ENCODE peak calls at places on chromosomes 2 and 18, in five cellular contexts. Z is spleen; H is effector memory CD4-positive, alpha-beta T cell; Y is fibroblast of the aortic adventitia; D is psoas muscle. L is an unnamed sample.

GRCh38 chr18:43312891-43313290 is 35.6 kb upstream of the SYT4 start:
- DNase-seq in Z (no peak), Y (no peak), H (no peak), D (no peak), L (no peak)

GRCh38 chr2:96952016-96952750 is 34.2 kb downstream of the FAM178B start:
- DNase-seq in H (no peak), D (peak; percentile 30), Z (no peak), Y (no peak), L (no peak)

GRCh38 chr2:120758181-120759048 is 22.7 kb downstream of the GLI2 start:
- DNase-seq in Y (peak; percentile 95), Z (peak; percentile 73), D (peak; percentile 78), H (no peak), L (peak; percentile 78)

GRCh38 chr2:77910136-77910535 is 388.0 kb upstream of the LRRTM4 start:
- DNase-seq in D (no peak), Z (no peak), Y (no peak), H (no peak), L (no peak)

GRCh38 chr2:181008418-181008817 is 28.0 kb downstream of the UBE2E3 start:
- DNase-seq in H (no peak), Y (no peak), D (no peak), Z (no peak), L (no peak)

GRCh38 chr18:50013363-50014138 is 181.4 kb downstream of the MYO5B start:
- DNase-seq in D (no peak), Y (no peak), H (no peak), Z (no peak), L (peak; percentile 14)

GRCh38 chr2:222693837-222694236 is 22.4 kb downstream of the MOGAT1 start:
- DNase-seq in D (no peak), H (no peak), Y (peak; percentile 29), Z (no peak), L (peak; percentile 61)

GRCh38 chr2:191321861-191322662 is 76.9 kb downstream of the MYO1B start:
- DNase-seq in Y (peak; percentile 55), H (no peak), D (no peak), Z (no peak), L (peak; percentile 77)

GRCh38 chr2:232857158-232857563 is 12.9 kb upstream of the SNORC start:
- DNase-seq in H (no peak), Y (peak; percentile 43), Z (no peak), D (no peak), L (peak; percentile 56)

GRCh38 chr2:46125798-46126197 is 171.4 kb upstream of the EPAS1 start:
- DNase-seq in D (no peak), H (no peak), Y (no peak), Z (no peak), L (no peak)

GRCh38 chr2:11355194-11356053 is 11.0 kb upstream of the ROCK2 start:
- DNase-seq in H (no peak), D (no peak), Y (no peak), Z (no peak), L (no peak)

GRCh38 chr2:12766421-12766879 is 49.7 kb downstream of the TRIB2 start:
- DNase-seq in H (no peak), Y (peak; percentile 24), Z (no peak), D (no peak), L (no peak)

GRCh38 chr2:100073110-100073509 is 69.3 kb downstream of the AFF3 start:
- DNase-seq in H (no peak), D (no peak), Y (no peak), Z (no peak), L (no peak)

GRCh38 chr2:6103372-6103771 is 411.2 kb downstream of the SOX11 start:
- DNase-seq in D (no peak), H (no peak), Y (no peak), Z (no peak), L (no peak)

GRCh38 chr18:48930926-48931325 is 19.8 kb downstream of the SMAD7 start:
- DNase-seq in Z (no peak), D (no peak), H (no peak), Y (no peak), L (no peak)

GRCh38 chr18:48929212-48929612 is 21.6 kb downstream of the SMAD7 start:
- DNase-seq in Y (no peak), Z (no peak), D (no peak), H (no peak), L (no peak)

GRCh38 chr18:48929951-48930713 is 20.6 kb downstream of the SMAD7 start:
- DNase-seq in Y (peak; percentile 94), D (no peak), H (no peak), Z (no peak), L (peak; percentile 70)

GRCh38 chr18:48927286-48928080 is 23.3 kb downstream of the SMAD7 start:
- DNase-seq in Y (no peak), H (no peak), Z (no peak), D (no peak), L (no peak)

GRCh38 chr18:48928787-48929186 is 22.0 kb downstream of the SMAD7 start:
- DNase-seq in D (no peak), H (peak; percentile 81), Y (peak; percentile 69), Z (peak; percentile 96), L (peak; percentile 46)
- H3K4me3 ChIP-seq in D (peak overlapping the region; percentile 18), H (peak overlapping the region; percentile 11), Y (peak overlapping the region; percentile 40), Z (no peak overlapping the region), L (no peak overlapping the region)

DNA sequence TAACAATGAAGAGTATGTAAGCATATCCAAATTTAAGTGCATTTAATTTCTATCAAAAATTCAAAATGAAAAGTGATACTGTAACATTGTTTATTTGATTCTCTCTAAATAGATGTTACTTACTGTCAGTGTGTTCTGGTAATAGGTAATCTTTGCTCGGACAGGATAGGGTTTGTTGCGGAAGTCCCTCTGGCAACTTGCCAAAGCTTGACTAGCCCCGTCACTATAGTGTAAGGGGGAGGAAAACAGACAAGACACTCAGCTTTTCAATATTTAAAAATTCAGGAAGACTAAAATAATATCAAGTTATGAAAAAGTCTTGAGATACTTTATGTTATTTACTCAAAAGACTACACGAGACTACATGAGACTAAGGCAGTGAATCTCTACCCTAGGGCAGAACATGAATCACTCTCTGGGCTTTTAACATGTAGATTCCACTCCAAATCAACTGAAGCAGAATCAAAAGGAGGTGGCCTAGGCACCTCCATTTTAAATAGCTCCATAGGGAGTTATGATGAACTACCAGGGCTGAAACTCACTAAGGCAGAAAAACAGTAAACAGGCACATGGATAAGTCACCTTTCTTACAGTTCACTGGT is 5.9 kb downstream of the LMAN1 start:
- DNase-seq in Y (no peak), D (no peak), Z (no peak), H (no peak), L (peak; percentile 18)
- H3K4me3 ChIP-seq in Y (no peak overlapping the region), D (no peak overlapping the region), Z (no peak overlapping the region), H (no peak overlapping the region), L (no peak overlapping the region)

GRCh38 chr18:48163184-48164095 is 233.0 kb upstream of the SMAD2 start:
- DNase-seq in Z (no peak), D (no peak), H (no peak), Y (no peak), L (no peak)

GRCh38 chr18:48165104-48165866 is 234.8 kb upstream of the SMAD2 start:
- DNase-seq in Z (no peak), Y (no peak), H (no peak), D (no peak), L (no peak)

GRCh38 chr18:48164701-48165100 is 234.2 kb upstream of the SMAD2 start:
- DNase-seq in H (no peak), Z (no peak), D (no peak), Y (no peak), L (no peak)

GRCh38 chr18:48161911-48162698 is 231.6 kb upstream of the SMAD2 start:
- DNase-seq in Y (no peak), Z (no peak), D (no peak), H (no peak), L (peak; percentile 41)

DNA sequence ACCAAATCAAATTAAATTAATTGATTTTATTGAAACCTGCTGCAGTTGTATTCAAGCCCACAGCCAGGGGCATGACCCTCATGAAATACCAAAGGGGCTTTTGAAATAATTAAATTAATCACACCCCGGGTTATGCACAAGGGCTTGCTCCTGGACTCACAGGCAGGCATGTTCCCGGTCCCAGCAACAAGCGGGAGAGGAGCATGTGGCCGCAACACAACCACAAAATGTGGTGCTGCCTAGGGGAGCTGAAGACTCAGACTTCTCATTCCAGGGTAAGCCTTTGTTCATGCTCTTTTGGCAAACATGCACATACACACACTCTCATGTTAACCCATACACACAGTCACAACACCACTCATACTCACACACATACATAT is 233.6 kb upstream of the SMAD2 start:
- DNase-seq in Y (no peak), D (no peak), H (no peak), Z (no peak), L (no peak)
- H3K4me3 ChIP-seq in Y (no peak overlapping the region), D (no peak overlapping the region), H (no peak overlapping the region), Z (no peak overlapping the region), L (no peak overlapping the region)

GRCh38 chr2:219422944-219423534 is 4.9 kb downstream of the DES start:
- DNase-seq in H (no peak), Y (no peak), Z (no peak), D (peak; percentile 66), L (no peak)

GRCh38 chr2:219419331-219420197 is 1.4 kb downstream of the DES start:
- DNase-seq in Z (no peak), Y (no peak), D (peak; percentile 90), H (no peak), L (no peak)

GRCh38 chr2:219418570-219419189 is 503 bp downstream of the DES start:
- DNase-seq in Z (no peak), D (peak; percentile 70), H (no peak), Y (no peak), L (peak; percentile 40)

GRCh38 chr2:219421323-219421722 is 3.1 kb downstream of the DES start:
- DNase-seq in Z (no peak), Y (no peak), D (no peak), H (no peak), L (no peak)

GRCh38 chr2:219420687-219421086 is 2.5 kb downstream of the DES start:
- DNase-seq in Z (no peak), H (no peak), Y (no peak), D (no peak), L (no peak)
- H3K4me3 ChIP-seq in Z (no peak overlapping the region), H (no peak overlapping the region), Y (no peak overlapping the region), D (peak overlapping the region; percentile 93), L (no peak overlapping the region)

GRCh38 chr2:131034122-131035051 is 58.9 kb downstream of the FAM168B start:
- DNase-seq in H (no peak), D (peak; percentile 66), Z (peak; percentile 75), Y (peak; percentile 7), L (peak; percentile 12)
- H3K4me3 ChIP-seq in H (no peak overlapping the region), D (peak overlapping the region; percentile 68), Z (no peak overlapping the region), Y (peak overlapping the region; percentile 47), L (peak overlapping the region; percentile 46)

GRCh38 chr2:204541637-204542036 is 3.6 kb upstream of the PARD3B start:
- DNase-seq in D (no peak), H (no peak), Y (no peak), Z (no peak), L (no peak)

GRCh38 chr2:204535356-204535755 is 9.9 kb upstream of the PARD3B start:
- DNase-seq in Z (no peak), D (no peak), H (no peak), Y (no peak), L (no peak)

GRCh38 chr2:204538179-204539009 is 6.9 kb upstream of the PARD3B start:
- DNase-seq in Y (no peak), D (no peak), Z (no peak), H (no peak), L (peak; percentile 53)

GRCh38 chr2:204535764-204536163 is 9.5 kb upstream of the PARD3B start:
- DNase-seq in H (no peak), Y (no peak), D (no peak), Z (no peak), L (no peak)

DNA sequence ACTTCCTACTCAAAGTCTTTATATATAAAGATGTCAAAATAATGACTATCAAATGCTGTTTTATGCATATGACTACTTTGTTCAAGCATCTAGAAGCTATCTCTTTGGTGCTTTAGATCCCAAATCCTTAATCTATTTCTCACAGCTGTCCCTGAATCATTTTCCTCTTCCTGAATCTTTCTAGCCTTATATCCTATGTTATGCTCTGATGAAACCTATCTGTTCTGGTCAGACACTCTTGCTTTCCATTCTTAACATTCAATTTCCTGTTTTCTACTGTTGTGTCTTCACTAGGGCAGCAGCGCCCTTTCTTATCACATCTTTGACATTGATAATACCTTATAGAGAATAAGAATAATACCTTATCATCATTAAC is 6.3 kb upstream of the PARD3B start:
- DNase-seq in Z (no peak), Y (no peak), D (no peak), H (no peak), L (no peak)
- H3K4me3 ChIP-seq in Z (no peak overlapping the region), Y (no peak overlapping the region), D (no peak overlapping the region), H (no peak overlapping the region), L (no peak overlapping the region)

L was measured in choroid plexus epithelial cell.